ENCODE peak calls at places on chromosomes 3 and 15, in six cellular contexts. L is activated CD8-positive, alpha-beta memory T cell treated with anti-CD3 and anti-CD28 coated beads for 24 hours; N is germinal center; C is heart right ventricle; T is GM12864; R is posterior vena cava. I is an unnamed sample.

GRCh38 chr3:67561995-67562394 is 92.4 kb downstream of the SUCLG2 start:
- DNase-seq in N (no peak), T (no peak), L (no peak), R (no peak), C (no peak), I (no peak)

GRCh38 chr3:60064210-60065178 is 1014.7 kb upstream of the CFAP20DC start:
- DNase-seq in R (no peak), C (no peak), T (no peak), L (no peak), N (no peak), I (no peak)

GRCh38 chr15:96720251-96720650 is 389.8 kb downstream of the NR2F2 start:
- DNase-seq in N (no peak), C (no peak), R (no peak), L (no peak), T (no peak), I (no peak)

GRCh38 chr3:44950273-44950672 is 25.7 kb downstream of the ZDHHC3 start:
- DNase-seq in N (no peak), C (no peak), T (no peak), R (no peak), L (no peak), I (no peak)

GRCh38 chr15:60544581-60545115 is 65.7 kb upstream of the ICE2 start:
- DNase-seq in R (no peak), C (no peak), T (no peak), N (no peak), L (no peak), I (no peak)

GRCh38 chr3:148723591-148723990 is 25.9 kb downstream of the AGTR1 start:
- DNase-seq in T (peak), N (no peak), L (no peak), R (no peak), C (no peak), I (no peak)

GRCh38 chr3:99970198-99970597 is 144.1 kb downstream of the FILIP1L start:
- DNase-seq in R (no peak), L (no peak), T (peak), N (no peak), C (no peak), I (no peak)

GRCh38 chr3:123104550-123104949 is 37.7 kb downstream of the PDIA5 start:
- DNase-seq in C (no peak), T (no peak), N (no peak), R (peak), L (no peak), I (no peak)

GRCh38 chr3:11212301-11212613 is 58.0 kb downstream of the HRH1 start:
- DNase-seq in R (no peak), C (no peak), N (no peak), T (no peak), L (no peak), I (no peak)

GRCh38 chr3:68447885-68448284 is 484.5 kb downstream of the TAFA4 start:
- DNase-seq in N (no peak), L (no peak), T (no peak), R (no peak), C (no peak), I (no peak)

GRCh38 chr3:195080571-195081141 is 190.3 kb downstream of the XXYLT1 start:
- DNase-seq in R (no peak), C (peak), L (no peak), T (no peak), N (no peak), I (no peak)

GRCh38 chr3:145272684-145273083 is 888.3 kb downstream of the PLOD2 start:
- DNase-seq in R (no peak), N (no peak), L (no peak), C (no peak), T (no peak), I (no peak)

GRCh38 chr3:127539366-127540060 is 51.0 kb downstream of the TPRA1 start:
- DNase-seq in C (no peak), L (no peak), R (peak), T (no peak), N (no peak), I (no peak)

GRCh38 chr3:134326126-134326525 is 48.1 kb downstream of the AMOTL2 start:
- DNase-seq in T (no peak), N (no peak), L (peak), C (no peak), R (peak), I (no peak)

GRCh38 chr15:59223736-59224135 is 17.1 kb downstream of the LDHAL6B start:
- DNase-seq in C (no peak), R (no peak), T (no peak), N (no peak), L (no peak), I (no peak)

GRCh38 chr3:165206454-165207266 is 10.5 kb upstream of the SLITRK3 start:
- DNase-seq in N (peak), C (peak), L (no peak), R (peak), T (peak), I (no peak)

GRCh38 chr15:73054417-73054963 is 2.2 kb downstream of the NEO1 start:
- DNase-seq in R (no peak), L (no peak), C (no peak), N (no peak), T (no peak), I (no peak)